ENCODE peak calls at places on chromosome 10, in six cellular contexts. F is lower lobe of right lung, D is neuronal stem cell, G is IMR-90, L is right lobe of liver, I is left ventricle myocardium inferior. N is an unnamed sample.

GRCh38 chr10:89921422-89921821 is 220.0 kb downstream of the KIF20B start:
- DNase-seq in L (no peak), I (no peak), F (no peak), G (no peak), D (no peak), N (no peak)

GRCh38 chr10:71528371-71529202 is 131.9 kb downstream of the CDH23 start:
- DNase-seq in G (no peak), F (no peak), L (no peak), I (no peak), D (peak; percentile 84), N (no peak)

GRCh38 chr10:44995914-44996633 is 4.6 kb upstream of the ZNF22 start:
- DNase-seq in G (peak; percentile 71), D (no peak), I (peak; percentile 72), L (peak; percentile 82), F (no peak), N (peak; percentile 85)

GRCh38 chr10:101695404-101695732 is 398 bp upstream of the FBXW4 start:
- DNase-seq in D (no peak), F (no peak), I (no peak), L (no peak), G (no peak), N (no peak)

GRCh38 chr10:48206470-48207250 is 67.8 kb downstream of the FRMPD2 start:
- DNase-seq in F (no peak), L (no peak), I (no peak), D (no peak), G (no peak), N (no peak)

GRCh38 chr10:124354411-124355382 is 64.0 kb downstream of the OAT start:
- DNase-seq in D (peak; percentile 15), G (peak; percentile 38), L (peak; percentile 87), F (peak; percentile 70), I (peak; percentile 61), N (peak; percentile 74)

GRCh38 chr10:137031-137430 is 1.8 kb downstream of the ZMYND11 start:
- DNase-seq in I (no peak), L (no peak), G (peak; percentile 7), F (no peak), D (no peak), N (no peak)

GRCh38 chr10:5545778-5546710 is 21.3 kb downstream of the CALML3 start:
- DNase-seq in L (peak; percentile 59), D (no peak), G (peak; percentile 97), I (peak; percentile 50), F (peak; percentile 71), N (peak; percentile 89)

GRCh38 chr10:21720090-21720489 is 186.1 kb downstream of the MLLT10 start:
- DNase-seq in G (peak; percentile 21), I (no peak), D (no peak), F (no peak), L (no peak), N (no peak)

GRCh38 chr10:62018141-62018911 is 116.8 kb downstream of the ARID5B start:
- DNase-seq in G (no peak), D (no peak), F (no peak), L (no peak), I (no peak), N (no peak)

GRCh38 chr10:131200856-131201470 is 110.6 kb downstream of the TCERG1L start:
- DNase-seq in D (no peak), F (peak; percentile 20), G (no peak), I (no peak), L (no peak), N (peak; percentile 41)

GRCh38 chr10:78898341-78899097 is 170.2 kb upstream of the ZMIZ1 start:
- DNase-seq in I (no peak), G (no peak), L (no peak), D (no peak), F (no peak), N (no peak)

GRCh38 chr10:53091574-53091973 is 319.0 kb upstream of the MBL2 start:
- DNase-seq in G (no peak), F (no peak), L (no peak), I (no peak), D (no peak), N (no peak)

GRCh38 chr10:11179231-11180105 is 161.8 kb downstream of the CELF2 start:
- DNase-seq in I (no peak), F (no peak), L (no peak), D (no peak), G (no peak), N (no peak)

GRCh38 chr10:601356-601963 is 88.0 kb downstream of the DIP2C start:
- DNase-seq in L (peak; percentile 43), G (no peak), F (no peak), I (no peak), D (no peak), N (peak; percentile 47)

GRCh38 chr10:129120441-129120840 is 346.6 kb upstream of the MGMT start:
- DNase-seq in F (no peak), D (no peak), G (no peak), L (no peak), I (no peak), N (no peak)

GRCh38 chr10:92590623-92591549 is 2.0 kb upstream of the KIF11 start:
- DNase-seq in I (peak; percentile 39), F (peak; percentile 57), L (peak; percentile 56), D (peak; percentile 26), G (peak; percentile 69), N (peak; percentile 70)

GRCh38 chr10:66627156-66627555 is 298.7 kb upstream of the LRRTM3 start:
- DNase-seq in I (no peak), D (no peak), F (no peak), G (no peak), L (no peak), N (no peak)

GRCh38 chr10:121544301-121544869 is 53.9 kb downstream of the FGFR2 start:
- DNase-seq in I (no peak), D (no peak), F (no peak), L (no peak), G (no peak), N (no peak)

GRCh38 chr10:121541450-121541849 is 56.8 kb downstream of the FGFR2 start:
- DNase-seq in D (no peak), G (no peak), L (no peak), I (no peak), F (no peak), N (no peak)

GRCh38 chr10:121543545-121543944 is 54.7 kb downstream of the FGFR2 start:
- DNase-seq in D (no peak), F (no peak), I (no peak), G (no peak), L (no peak), N (no peak)

GRCh38 chr10:121539757-121540156 is 58.5 kb downstream of the FGFR2 start:
- DNase-seq in I (no peak), F (no peak), L (no peak), G (no peak), D (no peak), N (no peak)

GRCh38 chr10:121540773-121541395 is 57.4 kb downstream of the FGFR2 start:
- DNase-seq in L (no peak), D (no peak), I (no peak), F (no peak), G (no peak), N (no peak)
- H3K27ac ChIP-seq in L (no peak overlapping the region), D (no peak overlapping the region), I (no peak overlapping the region), F (no peak overlapping the region), G (no peak overlapping the region), N (no peak overlapping the region)

DNA sequence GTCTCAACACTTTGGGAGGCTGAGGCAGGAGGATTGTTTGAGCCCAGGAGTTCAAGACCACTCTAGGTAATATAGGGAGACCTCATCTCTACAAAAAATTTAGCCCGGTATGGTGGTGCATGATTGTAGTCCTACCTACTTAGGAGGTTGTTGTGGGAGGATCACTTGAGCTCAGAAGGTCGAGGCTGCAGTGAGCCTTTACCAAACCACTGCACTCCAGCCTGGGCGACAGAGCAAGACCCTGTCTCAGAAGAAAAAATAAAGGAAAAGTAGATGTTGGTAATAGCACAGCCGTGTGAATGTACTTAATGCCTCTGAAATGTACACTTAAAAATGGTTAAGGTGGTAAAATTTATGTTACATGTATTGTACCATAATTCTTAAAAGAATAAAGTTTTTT is 25.3 kb downstream of the TIMM23 start:
- DNase-seq in F (no peak), G (no peak), L (no peak), D (no peak), I (no peak), N (no peak)
- H3K36me3 ChIP-seq in F (peaks cover 69% of the 10 kb centered on the region), G (peaks cover 23% of the 10 kb centered on the region), L (no peaks in the 10 kb centered on the region), D (peaks cover 7% of the 10 kb centered on the region), I (peaks cover 60% of the 10 kb centered on the region), N (no peaks in the 10 kb centered on the region)

DNA sequence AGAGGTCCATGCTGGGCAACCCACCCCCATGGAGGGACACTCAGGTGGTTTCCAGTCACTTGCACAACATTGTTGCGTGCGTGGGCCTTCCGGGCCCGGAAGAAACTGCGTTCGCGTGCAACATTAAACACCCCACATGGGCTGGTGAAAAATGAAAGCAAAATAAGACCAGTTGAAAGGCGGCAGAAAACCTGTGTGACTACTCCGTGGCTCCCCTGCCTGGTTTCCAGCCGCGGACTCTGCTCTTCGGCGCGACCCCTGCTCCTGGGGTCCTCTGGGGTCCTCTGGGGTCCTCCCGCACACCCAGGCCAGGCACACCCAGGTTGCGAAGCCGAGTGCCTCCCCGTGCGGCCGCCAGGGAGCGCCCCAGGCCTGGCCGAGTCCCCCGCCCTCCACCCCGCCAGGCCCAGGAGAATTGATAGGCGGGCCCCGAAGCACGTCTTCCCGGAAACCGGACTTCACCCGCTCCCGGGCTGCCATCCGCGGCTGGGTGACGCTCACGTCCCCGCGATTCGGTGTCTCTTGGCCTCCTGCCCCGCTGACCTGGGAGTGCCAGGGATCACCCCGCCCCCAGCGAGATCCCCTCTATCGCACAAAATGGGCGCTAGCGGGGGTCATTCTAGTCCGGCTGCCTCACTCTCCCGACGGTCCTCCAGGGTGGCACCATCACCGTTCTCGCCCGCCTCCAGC is 1.9 kb upstream of the SH2D4B start:
- DNase-seq in D (no peak), G (no peak), I (peak; percentile 65), L (peak; percentile 81), F (peak; percentile 86), N (peak; percentile 88)
- H3K4me1 ChIP-seq in D (peaks cover 10% of the 10 kb centered on the region), G (no peaks in the 10 kb centered on the region), I (peaks cover 24% of the 10 kb centered on the region), L (no peaks in the 10 kb centered on the region), F (peaks cover 8% of the 10 kb centered on the region), N (no peaks in the 10 kb centered on the region)

DNA sequence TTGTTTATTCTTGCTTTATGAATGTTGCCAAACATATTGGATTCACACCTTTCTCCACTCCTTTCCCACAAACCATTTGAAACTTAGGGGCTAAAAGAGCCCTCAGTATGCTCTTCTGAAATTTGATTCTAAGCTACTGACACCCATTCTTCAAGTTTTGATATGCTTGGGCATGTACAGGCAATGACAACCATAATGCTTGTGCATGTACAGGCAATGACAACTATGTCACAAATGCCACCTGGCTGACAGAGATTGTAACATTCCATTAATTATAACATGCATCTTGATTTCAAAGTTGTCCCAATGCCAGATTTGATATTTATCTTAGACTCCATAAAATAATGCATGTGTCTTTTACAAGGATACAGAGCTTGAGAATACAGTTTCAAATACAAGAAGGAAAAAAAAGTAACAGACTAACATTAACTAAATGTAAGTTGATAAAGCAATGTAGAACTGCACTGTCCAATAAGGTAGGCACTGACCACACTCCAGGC is 17.5 kb upstream of the CDK1 start:
- DNase-seq in D (no peak), I (no peak), L (no peak), G (no peak), F (no peak), N (no peak)
- H3K27ac ChIP-seq in D (no peak overlapping the region), I (no peak overlapping the region), L (no peak overlapping the region), G (no peak overlapping the region), F (no peak overlapping the region), N (no peak overlapping the region)

GRCh38 chr10:133366751-133367150 is 6.4 kb downstream of the ECHS1 start:
- DNase-seq in F (no peak), G (no peak), L (peak; percentile 42), D (no peak), I (no peak), N (no peak)
- H3K36me3 ChIP-seq in F (peaks cover 91% of the 10 kb centered on the region), G (peaks cover 58% of the 10 kb centered on the region), L (peaks cover 82% of the 10 kb centered on the region), D (peaks cover 65% of the 10 kb centered on the region), I (peaks cover 93% of the 10 kb centered on the region), N (peaks cover 10% of the 10 kb centered on the region)

GRCh38 chr10:12372846-12373245 is 23.5 kb downstream of the CAMK1D start:
- DNase-seq in I (no peak), D (no peak), G (no peak), L (no peak), F (no peak), N (no peak)
- H3K4me1 ChIP-seq in I (no peaks in the 10 kb centered on the region), D (no peaks in the 10 kb centered on the region), G (peaks cover 3% of the 10 kb centered on the region), L (no peaks in the 10 kb centered on the region), F (no peaks in the 10 kb centered on the region), N (no peaks in the 10 kb centered on the region)